ENCODE peak calls at places on chromosomes 7 and 10, in five cellular contexts. One of them, this sample, is unnamed.

GRCh38 chr7:142782922-142783900 is 12.4 kb downstream of the PRSS2 start:
- DNase-seq in left ventricle myocardium inferior: peak
- DNase-seq in colonic mucosa: peak
- DNase-seq in Peyer's patch: peak
- DNase-seq in neural progenitor cell: peak
- DNase-seq in this sample: peak

GRCh38 chr7:129066290-129067131 is 11.6 kb upstream of the TNPO3 start:
- DNase-seq in left ventricle myocardium inferior: no peak
- DNase-seq in colonic mucosa: no peak
- DNase-seq in Peyer's patch: no peak
- DNase-seq in neural progenitor cell: no peak
- DNase-seq in this sample: no peak

GRCh38 chr10:80535671-80536360 is 1.9 kb upstream of the SH2D4B start:
- DNase-seq in left ventricle myocardium inferior: peak
- DNase-seq in colonic mucosa: peak
- DNase-seq in Peyer's patch: peak
- DNase-seq in neural progenitor cell: peak
- DNase-seq in this sample: peak

GRCh38 chr7:127650842-127651555 is 995 bp upstream of the SND1 start:
- DNase-seq in left ventricle myocardium inferior: no peak
- DNase-seq in colonic mucosa: no peak
- DNase-seq in Peyer's patch: no peak
- DNase-seq in neural progenitor cell: peak
- DNase-seq in this sample: peak

GRCh38 chr10:17730667-17731066 is 21.3 kb upstream of the TMEM236 start:
- DNase-seq in left ventricle myocardium inferior: no peak
- DNase-seq in colonic mucosa: no peak
- DNase-seq in Peyer's patch: no peak
- DNase-seq in neural progenitor cell: no peak
- DNase-seq in this sample: no peak

GRCh38 chr10:22531008-22531407 is 183.4 kb downstream of the PIP4K2A start:
- DNase-seq in left ventricle myocardium inferior: no peak
- DNase-seq in colonic mucosa: no peak
- DNase-seq in Peyer's patch: no peak
- DNase-seq in neural progenitor cell: no peak
- DNase-seq in this sample: no peak

GRCh38 chr10:123687758-123688157 is 21.6 kb downstream of the GPR26 start:
- DNase-seq in left ventricle myocardium inferior: no peak
- DNase-seq in colonic mucosa: no peak
- DNase-seq in Peyer's patch: no peak
- DNase-seq in neural progenitor cell: peak
- DNase-seq in this sample: no peak

GRCh38 chr10:125778556-125778955 is 2.9 kb upstream of the MMP21 start:
- DNase-seq in left ventricle myocardium inferior: no peak
- DNase-seq in colonic mucosa: no peak
- DNase-seq in Peyer's patch: no peak
- DNase-seq in neural progenitor cell: no peak
- DNase-seq in this sample: no peak

GRCh38 chr10:129949411-129950335 is 14.4 kb downstream of the EBF3 start:
- DNase-seq in left ventricle myocardium inferior: peak
- DNase-seq in colonic mucosa: no peak
- DNase-seq in Peyer's patch: peak
- DNase-seq in neural progenitor cell: peak
- DNase-seq in this sample: peak

GRCh38 chr7:31991846-31992245 is 78.4 kb downstream of the PDE1C start:
- DNase-seq in left ventricle myocardium inferior: no peak
- DNase-seq in colonic mucosa: no peak
- DNase-seq in Peyer's patch: no peak
- DNase-seq in neural progenitor cell: no peak
- DNase-seq in this sample: no peak

GRCh38 chr10:5023126-5023701 is 19.6 kb upstream of the AKR1C2 start:
- DNase-seq in left ventricle myocardium inferior: no peak
- DNase-seq in colonic mucosa: peak
- DNase-seq in Peyer's patch: peak
- DNase-seq in neural progenitor cell: no peak
- DNase-seq in this sample: no peak

GRCh38 chr10:754914-755313 is 65.4 kb upstream of the DIP2C start:
- DNase-seq in left ventricle myocardium inferior: no peak
- DNase-seq in colonic mucosa: no peak
- DNase-seq in Peyer's patch: no peak
- DNase-seq in neural progenitor cell: no peak
- DNase-seq in this sample: no peak

GRCh38 chr10:69645751-69646687 is 16.0 kb downstream of the FAM241B start:
- DNase-seq in left ventricle myocardium inferior: no peak
- DNase-seq in colonic mucosa: no peak
- DNase-seq in Peyer's patch: no peak
- DNase-seq in neural progenitor cell: peak
- DNase-seq in this sample: peak

GRCh38 chr7:93119191-93119905 is 1.6 kb upstream of the SAMD9 start:
- DNase-seq in left ventricle myocardium inferior: no peak
- DNase-seq in colonic mucosa: no peak
- DNase-seq in Peyer's patch: no peak
- DNase-seq in neural progenitor cell: no peak
- DNase-seq in this sample: no peak

GRCh38 chr10:102509387-102509786 is 5.6 kb downstream of the SUFU start:
- DNase-seq in left ventricle myocardium inferior: no peak
- DNase-seq in colonic mucosa: no peak
- DNase-seq in Peyer's patch: no peak
- DNase-seq in neural progenitor cell: no peak
- DNase-seq in this sample: no peak

GRCh38 chr10:17605936-17606335 is 11.2 kb downstream of the HACD1 start:
- DNase-seq in left ventricle myocardium inferior: no peak
- DNase-seq in colonic mucosa: no peak
- DNase-seq in Peyer's patch: no peak
- DNase-seq in neural progenitor cell: no peak
- DNase-seq in this sample: no peak

GRCh38 chr7:26439502-26440252 is 148.0 kb downstream of the SNX10 start:
- DNase-seq in left ventricle myocardium inferior: no peak
- DNase-seq in colonic mucosa: no peak
- DNase-seq in Peyer's patch: no peak
- DNase-seq in neural progenitor cell: peak
- DNase-seq in this sample: no peak
- TF ChIP-seq CTCF in left ventricle myocardium inferior: no peak
- TF ChIP-seq CTCF in colonic mucosa: no peak
- TF ChIP-seq CTCF in Peyer's patch: no peak
- TF ChIP-seq CTCF in neural progenitor cell: no peak
- TF ChIP-seq CTCF in this sample: no peak

DNA sequence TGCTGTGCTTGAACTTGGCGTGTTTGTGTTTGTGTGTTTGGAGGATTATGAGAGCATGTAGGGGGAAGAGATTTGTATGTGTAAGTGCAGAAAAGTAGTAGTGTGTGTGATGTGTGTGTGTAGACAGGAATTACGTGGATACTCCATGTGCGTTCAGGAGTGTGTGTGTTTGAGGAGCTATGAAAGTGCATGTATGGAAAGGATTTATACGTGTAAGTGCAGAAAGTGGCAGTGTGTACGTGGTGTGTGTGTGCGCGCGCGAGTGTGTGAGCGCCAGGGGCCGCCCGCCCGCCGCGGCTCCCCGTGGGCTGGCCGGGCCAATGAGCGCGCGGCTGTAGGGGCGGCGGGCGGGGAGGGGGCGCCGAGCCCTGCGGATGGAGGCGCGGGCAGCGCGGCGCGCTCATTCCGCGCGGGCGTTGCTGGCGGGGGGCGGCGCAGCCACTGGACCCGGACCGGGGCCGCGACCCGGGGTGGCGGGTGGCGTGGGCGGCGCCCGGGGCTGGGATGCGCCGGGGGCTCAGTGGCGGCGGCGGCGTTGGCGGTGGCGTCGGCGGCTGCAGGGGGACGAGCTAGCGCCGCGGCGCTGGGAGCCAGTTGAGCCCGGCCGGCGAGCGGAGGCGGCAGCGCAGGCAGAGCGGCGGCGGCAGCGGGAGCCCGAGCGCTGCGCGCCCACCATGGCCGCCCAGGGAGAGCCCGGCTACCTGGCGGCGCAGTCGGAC is at the start of gene BICC1:
- DNase-seq in left ventricle myocardium inferior: peak
- DNase-seq in colonic mucosa: peak
- DNase-seq in Peyer's patch: peak
- DNase-seq in neural progenitor cell: peak
- DNase-seq in this sample: peak
- H3K27ac ChIP-seq in left ventricle myocardium inferior: peak
- H3K27ac ChIP-seq in colonic mucosa: peak
- H3K27ac ChIP-seq in Peyer's patch: peak
- H3K27ac ChIP-seq in neural progenitor cell: no peak
- H3K27ac ChIP-seq in this sample: peak

GRCh38 chr10:49761201-49761788 is 828 bp downstream of the OGDHL start:
- DNase-seq in left ventricle myocardium inferior: no peak
- DNase-seq in colonic mucosa: no peak
- DNase-seq in Peyer's patch: no peak
- DNase-seq in neural progenitor cell: peak
- DNase-seq in this sample: no peak
- H3K4me3 ChIP-seq in left ventricle myocardium inferior: peak
- H3K4me3 ChIP-seq in colonic mucosa: peak
- H3K4me3 ChIP-seq in Peyer's patch: peak
- H3K4me3 ChIP-seq in neural progenitor cell: peak
- H3K4me3 ChIP-seq in this sample: no peak

DNA sequence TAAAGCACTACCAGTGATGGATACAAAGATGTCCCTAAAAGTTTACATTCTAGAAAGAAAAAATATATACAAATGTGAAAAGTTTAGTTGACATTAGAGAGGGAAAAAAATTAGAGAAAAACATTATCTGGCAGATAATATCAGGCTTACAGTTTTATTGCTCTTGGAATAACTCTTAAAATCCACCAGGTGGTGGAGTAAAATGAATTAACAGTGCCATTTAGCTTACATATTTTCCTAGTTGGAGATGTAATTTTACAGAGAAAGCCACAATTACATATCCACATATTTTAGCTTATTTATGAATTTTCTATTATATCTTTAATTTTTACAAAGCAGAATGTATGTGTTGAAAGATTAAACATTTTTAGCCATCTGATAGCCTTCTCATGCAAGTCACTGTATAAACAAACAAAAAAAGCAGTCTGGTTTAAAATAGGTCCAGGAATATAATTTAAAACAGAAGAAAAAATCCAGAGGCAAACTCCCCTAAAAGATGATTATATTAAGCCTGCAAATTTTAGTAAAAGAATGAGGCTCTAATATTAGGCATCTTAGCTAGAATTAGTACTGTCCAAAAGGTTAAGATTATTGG is 6.5 kb downstream of the CABCOCO1 start:
- DNase-seq in left ventricle myocardium inferior: no peak
- DNase-seq in colonic mucosa: no peak
- DNase-seq in Peyer's patch: no peak
- DNase-seq in neural progenitor cell: no peak
- DNase-seq in this sample: no peak
- TF ChIP-seq CTCF in left ventricle myocardium inferior: no peak
- TF ChIP-seq CTCF in colonic mucosa: no peak
- TF ChIP-seq CTCF in Peyer's patch: no peak
- TF ChIP-seq CTCF in neural progenitor cell: no peak
- TF ChIP-seq CTCF in this sample: no peak

GRCh38 chr10:132307823-132308587 is at the start of gene STK32C:
- DNase-seq in left ventricle myocardium inferior: peak
- DNase-seq in colonic mucosa: peak
- DNase-seq in Peyer's patch: peak
- DNase-seq in neural progenitor cell: peak
- DNase-seq in this sample: peak

GRCh38 chr10:132305654-132306340 is 2.0 kb downstream of the STK32C start:
- DNase-seq in left ventricle myocardium inferior: no peak
- DNase-seq in colonic mucosa: no peak
- DNase-seq in Peyer's patch: peak
- DNase-seq in neural progenitor cell: no peak
- DNase-seq in this sample: peak

GRCh38 chr10:132308588-132309451 is 1.1 kb upstream of the STK32C start:
- DNase-seq in left ventricle myocardium inferior: no peak
- DNase-seq in colonic mucosa: no peak
- DNase-seq in Peyer's patch: peak
- DNase-seq in neural progenitor cell: peak
- DNase-seq in this sample: peak

GRCh38 chr10:132306341-132306685 is 1.4 kb downstream of the STK32C start:
- DNase-seq in left ventricle myocardium inferior: no peak
- DNase-seq in colonic mucosa: no peak
- DNase-seq in Peyer's patch: peak
- DNase-seq in neural progenitor cell: no peak
- DNase-seq in this sample: peak

DNA sequence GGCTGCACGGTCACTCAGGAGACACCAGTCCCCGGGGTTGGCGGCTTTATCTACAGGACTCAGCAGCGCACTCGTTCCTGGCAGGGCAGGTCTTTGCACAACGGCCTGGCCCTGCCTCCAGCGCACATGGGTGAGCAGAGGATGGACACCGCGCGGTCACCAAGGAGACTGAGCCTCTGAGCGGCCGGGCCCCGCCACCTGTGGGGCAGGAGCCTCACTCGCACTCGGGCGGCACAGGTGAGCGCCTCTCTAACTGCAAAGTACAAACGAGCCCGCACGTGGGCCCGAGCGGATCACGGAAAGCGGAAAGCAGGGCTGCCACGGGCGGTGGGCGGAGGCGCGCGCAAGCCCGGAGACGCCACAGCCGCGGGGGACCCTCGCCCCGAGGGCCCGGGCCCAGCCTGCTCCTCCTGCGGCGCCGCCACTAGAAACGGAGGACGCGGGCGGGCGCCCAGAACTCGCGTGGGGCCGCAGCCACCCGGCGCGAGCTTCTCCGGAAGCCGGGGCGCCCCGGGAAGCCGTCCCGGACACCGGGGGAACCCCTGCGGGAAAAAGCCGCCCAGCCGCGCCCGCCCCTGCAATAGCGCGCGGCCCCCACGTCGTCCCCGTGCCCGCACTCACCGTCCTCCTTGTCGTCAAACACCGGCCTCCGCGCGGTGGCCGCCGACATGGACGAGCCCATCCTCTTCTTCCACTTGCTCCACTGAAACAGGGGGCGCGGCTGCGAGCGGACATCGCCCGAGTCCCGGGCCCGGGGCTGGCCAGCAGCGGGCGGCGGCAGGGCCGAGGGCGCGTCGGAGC is 599 bp downstream of the STK32C start:
- DNase-seq in left ventricle myocardium inferior: peak
- DNase-seq in colonic mucosa: no peak
- DNase-seq in Peyer's patch: peak
- DNase-seq in neural progenitor cell: peak
- DNase-seq in this sample: peak
- H3K27ac ChIP-seq in left ventricle myocardium inferior: peak
- H3K27ac ChIP-seq in colonic mucosa: no peak
- H3K27ac ChIP-seq in Peyer's patch: no peak
- H3K27ac ChIP-seq in neural progenitor cell: no peak
- H3K27ac ChIP-seq in this sample: no peak

GRCh38 chr7:82291931-82292330 is 151.6 kb downstream of the CACNA2D1 start:
- DNase-seq in left ventricle myocardium inferior: no peak
- DNase-seq in colonic mucosa: no peak
- DNase-seq in Peyer's patch: no peak
- DNase-seq in neural progenitor cell: no peak
- DNase-seq in this sample: no peak
- H3K4me3 ChIP-seq in left ventricle myocardium inferior: no peak
- H3K4me3 ChIP-seq in colonic mucosa: no peak
- H3K4me3 ChIP-seq in Peyer's patch: no peak
- H3K4me3 ChIP-seq in neural progenitor cell: no peak
- H3K4me3 ChIP-seq in this sample: no peak

GRCh38 chr7:86900886-86901285 is 158.6 kb downstream of the ELAPOR2 start:
- DNase-seq in left ventricle myocardium inferior: no peak
- DNase-seq in colonic mucosa: no peak
- DNase-seq in Peyer's patch: no peak
- DNase-seq in neural progenitor cell: no peak
- DNase-seq in this sample: no peak

GRCh38 chr7:86908948-86909347 is 150.5 kb downstream of the ELAPOR2 start:
- DNase-seq in left ventricle myocardium inferior: no peak
- DNase-seq in colonic mucosa: no peak
- DNase-seq in Peyer's patch: no peak
- DNase-seq in neural progenitor cell: peak
- DNase-seq in this sample: no peak

GRCh38 chr7:86904949-86905834 is 154.3 kb downstream of the ELAPOR2 start:
- DNase-seq in left ventricle myocardium inferior: no peak
- DNase-seq in colonic mucosa: peak
- DNase-seq in Peyer's patch: no peak
- DNase-seq in neural progenitor cell: peak
- DNase-seq in this sample: no peak
- TF ChIP-seq CTCF in left ventricle myocardium inferior: peak
- TF ChIP-seq CTCF in colonic mucosa: peak
- TF ChIP-seq CTCF in Peyer's patch: peak
- TF ChIP-seq CTCF in neural progenitor cell: peak
- TF ChIP-seq CTCF in this sample: no peak

This sample was measured in spleen.